ENCODE peak calls at places on chromosomes 11 and 22, in four cellular contexts. One of them, this sample, is unnamed.

GRCh38 chr11:128061321-128061871 is 526.0 kb downstream of the ETS1 start:
- DNase-seq in fibroblast of mammary gland: peak
- DNase-seq in body of pancreas: no peak
- DNase-seq in uterus: no peak
- DNase-seq in this sample: no peak

GRCh38 chr11:34104680-34105078 is 750 bp upstream of the NAT10 start:
- DNase-seq in fibroblast of mammary gland: no peak
- DNase-seq in body of pancreas: no peak
- DNase-seq in uterus: no peak
- DNase-seq in this sample: no peak

GRCh38 chr11:9139628-9140357 is 48.4 kb upstream of the SCUBE2 start:
- DNase-seq in fibroblast of mammary gland: no peak
- DNase-seq in body of pancreas: peak
- DNase-seq in uterus: no peak
- DNase-seq in this sample: no peak

GRCh38 chr11:115653926-115654325 is 149.7 kb upstream of the CADM1 start:
- DNase-seq in fibroblast of mammary gland: no peak
- DNase-seq in body of pancreas: no peak
- DNase-seq in uterus: no peak
- DNase-seq in this sample: no peak

GRCh38 chr11:2779981-2780849 is 80.4 kb upstream of the KCNQ1OT1 start:
- DNase-seq in fibroblast of mammary gland: no peak
- DNase-seq in body of pancreas: peak
- DNase-seq in uterus: peak
- DNase-seq in this sample: no peak

GRCh38 chr11:119368121-119369034 is 13.1 kb downstream of the USP2 start:
- DNase-seq in fibroblast of mammary gland: peak
- DNase-seq in body of pancreas: peak
- DNase-seq in uterus: peak
- DNase-seq in this sample: peak

GRCh38 chr11:61297741-61298140 is 2.6 kb upstream of the VWCE start:
- DNase-seq in fibroblast of mammary gland: peak
- DNase-seq in body of pancreas: peak
- DNase-seq in uterus: peak
- DNase-seq in this sample: no peak

GRCh38 chr11:111531687-111532364 is 8.7 kb upstream of the LAYN start:
- DNase-seq in fibroblast of mammary gland: peak
- DNase-seq in body of pancreas: no peak
- DNase-seq in uterus: no peak
- DNase-seq in this sample: peak

GRCh38 chr22:40487663-40488249 is 117.4 kb downstream of the SGSM3 start:
- DNase-seq in fibroblast of mammary gland: peak
- DNase-seq in body of pancreas: no peak
- DNase-seq in uterus: no peak
- DNase-seq in this sample: peak

GRCh38 chr11:94825111-94825880 is 57.1 kb downstream of the AMOTL1 start:
- DNase-seq in fibroblast of mammary gland: no peak
- DNase-seq in body of pancreas: no peak
- DNase-seq in uterus: no peak
- DNase-seq in this sample: no peak

GRCh38 chr22:38163844-38164577 is 17.6 kb downstream of the PLA2G6 start:
- DNase-seq in fibroblast of mammary gland: no peak
- DNase-seq in body of pancreas: no peak
- DNase-seq in uterus: no peak
- DNase-seq in this sample: no peak

GRCh38 chr22:41448189-41448808 is 1.7 kb upstream of the TOB2 start:
- DNase-seq in fibroblast of mammary gland: peak
- DNase-seq in body of pancreas: peak
- DNase-seq in uterus: peak
- DNase-seq in this sample: peak

GRCh38 chr11:16987205-16987568 is 27.0 kb downstream of the PLEKHA7 start:
- DNase-seq in fibroblast of mammary gland: no peak
- DNase-seq in body of pancreas: peak
- DNase-seq in uterus: no peak
- DNase-seq in this sample: no peak

GRCh38 chr11:55826919-55827318 is at the start of gene OR5L2:
- DNase-seq in fibroblast of mammary gland: no peak
- DNase-seq in body of pancreas: no peak
- DNase-seq in uterus: no peak
- DNase-seq in this sample: no peak

GRCh38 chr11:112085822-112086421 is 634 bp downstream of the TIMM8B start:
- DNase-seq in fibroblast of mammary gland: peak
- DNase-seq in body of pancreas: peak
- DNase-seq in uterus: no peak
- DNase-seq in this sample: peak

GRCh38 chr11:43953521-43953920 is 11.1 kb downstream of the C11orf96 start:
- DNase-seq in fibroblast of mammary gland: no peak
- DNase-seq in body of pancreas: no peak
- DNase-seq in uterus: no peak
- DNase-seq in this sample: no peak

GRCh38 chr11:107996025-107996776 is 12.5 kb upstream of the CUL5 start:
- DNase-seq in fibroblast of mammary gland: no peak
- DNase-seq in body of pancreas: peak
- DNase-seq in uterus: no peak
- DNase-seq in this sample: no peak

GRCh38 chr11:72954860-72955259 is 140.6 kb downstream of the ATG16L2 start:
- DNase-seq in fibroblast of mammary gland: no peak
- DNase-seq in body of pancreas: no peak
- DNase-seq in uterus: no peak
- DNase-seq in this sample: no peak

GRCh38 chr11:92867913-92868619 is 101.4 kb upstream of the MTNR1B start:
- DNase-seq in fibroblast of mammary gland: no peak
- DNase-seq in body of pancreas: no peak
- DNase-seq in uterus: no peak
- DNase-seq in this sample: no peak
- TF ChIP-seq CTCF in fibroblast of mammary gland: no peak
- TF ChIP-seq CTCF in body of pancreas: no peak
- TF ChIP-seq CTCF in uterus: no peak
- TF ChIP-seq CTCF in this sample: no peak

GRCh38 chr11:844693-845644 is 2.3 kb downstream of the TSPAN4 start:
- DNase-seq in fibroblast of mammary gland: peak
- DNase-seq in body of pancreas: peak
- DNase-seq in uterus: peak
- DNase-seq in this sample: peak

GRCh38 chr11:842370-843002 is at the start of the genes POLR2L and TSPAN4:
- DNase-seq in fibroblast of mammary gland: peak
- DNase-seq in body of pancreas: peak
- DNase-seq in uterus: peak
- DNase-seq in this sample: peak

GRCh38 chr11:845872-846271 is 3.2 kb downstream of the TSPAN4 start:
- DNase-seq in fibroblast of mammary gland: no peak
- DNase-seq in body of pancreas: no peak
- DNase-seq in uterus: no peak
- DNase-seq in this sample: no peak

GRCh38 chr11:843086-843704 is 543 bp downstream of the TSPAN4 start:
- DNase-seq in fibroblast of mammary gland: no peak
- DNase-seq in body of pancreas: no peak
- DNase-seq in uterus: peak
- DNase-seq in this sample: no peak

DNA sequence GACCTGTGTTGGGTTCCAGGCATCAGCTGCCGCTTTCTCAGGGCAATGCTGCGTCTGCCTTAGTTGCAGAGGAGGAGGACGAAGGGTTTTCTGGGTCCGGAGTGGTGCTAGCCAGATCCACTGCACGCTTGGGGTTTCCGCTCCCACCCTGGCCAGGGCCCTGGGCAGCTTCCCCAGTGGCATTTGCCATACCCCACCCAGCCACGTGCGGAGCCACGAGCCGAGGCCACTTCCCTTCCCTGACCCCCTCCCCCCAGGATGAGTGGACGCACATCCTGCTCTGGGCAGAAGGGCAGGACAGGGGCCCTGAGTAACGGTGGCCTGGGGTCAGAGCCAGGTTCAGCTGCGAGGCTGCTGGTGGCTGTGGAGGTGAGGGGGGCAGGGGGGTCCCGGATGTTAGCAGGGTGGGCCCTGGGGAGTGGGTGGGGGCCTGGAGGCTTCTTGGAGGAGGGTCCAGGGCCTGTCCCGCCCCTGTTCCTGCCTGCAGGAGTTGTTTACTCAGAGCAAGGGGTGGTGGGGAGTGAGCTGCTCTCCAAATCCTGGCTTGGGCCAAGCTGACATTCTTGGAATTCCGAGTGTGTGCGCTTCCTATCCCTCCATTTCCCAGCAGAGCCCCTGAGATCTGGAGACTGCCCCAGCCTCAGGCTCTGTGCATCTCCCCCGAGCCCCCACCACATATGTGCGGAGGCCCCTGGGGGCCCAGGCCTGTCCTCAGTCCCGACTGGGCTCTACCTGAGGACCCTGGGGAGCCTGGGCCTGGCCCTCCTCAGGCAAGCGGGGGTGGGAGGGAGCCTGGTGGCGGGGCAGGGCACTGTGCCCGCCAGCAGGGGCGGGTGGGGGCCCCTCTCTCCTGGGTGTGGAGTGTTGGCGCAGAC is 1.4 kb downstream of the TSPAN4 start:
- DNase-seq in fibroblast of mammary gland: peak
- DNase-seq in body of pancreas: peak
- DNase-seq in uterus: peak
- DNase-seq in this sample: peak
- TF ChIP-seq CTCF in fibroblast of mammary gland: no peak
- TF ChIP-seq CTCF in body of pancreas: no peak
- TF ChIP-seq CTCF in uterus: no peak
- TF ChIP-seq CTCF in this sample: no peak

GRCh38 chr22:29658171-29658570 is 54.7 kb downstream of the NF2 start:
- DNase-seq in fibroblast of mammary gland: no peak
- DNase-seq in body of pancreas: no peak
- DNase-seq in uterus: no peak
- DNase-seq in this sample: no peak
- TF ChIP-seq CTCF in fibroblast of mammary gland: no peak
- TF ChIP-seq CTCF in body of pancreas: no peak
- TF ChIP-seq CTCF in uterus: no peak
- TF ChIP-seq CTCF in this sample: no peak

GRCh38 chr11:11701070-11701469 is 79.3 kb upstream of the GALNT18 start:
- DNase-seq in fibroblast of mammary gland: peak
- DNase-seq in body of pancreas: no peak
- DNase-seq in uterus: no peak
- DNase-seq in this sample: no peak
- TF ChIP-seq CTCF in fibroblast of mammary gland: peak
- TF ChIP-seq CTCF in body of pancreas: no peak
- TF ChIP-seq CTCF in uterus: no peak
- TF ChIP-seq CTCF in this sample: no peak

DNA sequence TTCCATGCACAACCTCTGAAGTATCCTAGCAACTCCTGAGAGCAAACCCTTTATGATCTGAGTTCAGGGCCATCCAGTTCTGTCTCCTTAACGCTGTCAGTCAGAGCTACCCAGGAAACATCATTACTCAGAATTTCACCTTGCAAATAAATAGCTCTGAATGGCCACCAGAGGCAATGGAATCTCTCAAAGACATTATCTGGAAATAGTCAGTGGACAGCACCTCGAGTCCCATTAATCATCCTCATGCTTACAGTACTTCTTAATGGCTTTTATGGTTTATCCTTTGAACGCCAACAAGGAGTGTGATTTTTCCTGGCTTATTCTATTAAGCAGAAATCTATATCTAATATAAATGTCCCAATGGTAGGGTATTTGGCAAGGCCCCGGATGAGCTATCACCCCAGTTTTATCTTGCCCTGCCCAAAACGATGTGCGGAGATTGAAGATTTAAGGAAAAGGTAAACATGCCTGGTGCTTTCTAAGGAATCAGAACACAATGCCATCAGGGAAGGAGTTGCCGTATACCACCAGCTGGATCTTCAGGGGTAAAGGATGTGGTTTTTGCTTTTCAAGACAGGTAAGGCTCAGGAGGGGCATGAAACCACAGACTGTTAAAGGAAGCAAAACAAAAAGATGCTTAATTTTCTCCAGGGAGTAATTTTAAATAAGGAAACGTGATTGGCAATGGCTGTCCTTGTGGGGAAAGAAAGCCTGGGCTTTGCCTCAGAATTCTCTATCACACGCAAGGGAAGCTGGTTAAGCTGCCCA is 655.8 kb downstream of the OPCML start:
- DNase-seq in fibroblast of mammary gland: no peak
- DNase-seq in body of pancreas: no peak
- DNase-seq in uterus: no peak
- DNase-seq in this sample: no peak
- TF ChIP-seq CTCF in fibroblast of mammary gland: no peak
- TF ChIP-seq CTCF in body of pancreas: no peak
- TF ChIP-seq CTCF in uterus: no peak
- TF ChIP-seq CTCF in this sample: no peak

GRCh38 chr22:37155971-37156370 is 6.3 kb upstream of the IL2RB start:
- DNase-seq in fibroblast of mammary gland: no peak
- DNase-seq in body of pancreas: no peak
- DNase-seq in uterus: no peak
- DNase-seq in this sample: no peak
- TF ChIP-seq CTCF in fibroblast of mammary gland: no peak
- TF ChIP-seq CTCF in body of pancreas: no peak
- TF ChIP-seq CTCF in uterus: no peak
- TF ChIP-seq CTCF in this sample: no peak

GRCh38 chr11:6618117-6619020 is 853 bp downstream of the TPP1 start:
- DNase-seq in fibroblast of mammary gland: peak
- DNase-seq in body of pancreas: no peak
- DNase-seq in uterus: peak
- DNase-seq in this sample: peak
- TF ChIP-seq CTCF in fibroblast of mammary gland: no peak
- TF ChIP-seq CTCF in body of pancreas: no peak
- TF ChIP-seq CTCF in uterus: peak
- TF ChIP-seq CTCF in this sample: no peak

DNA sequence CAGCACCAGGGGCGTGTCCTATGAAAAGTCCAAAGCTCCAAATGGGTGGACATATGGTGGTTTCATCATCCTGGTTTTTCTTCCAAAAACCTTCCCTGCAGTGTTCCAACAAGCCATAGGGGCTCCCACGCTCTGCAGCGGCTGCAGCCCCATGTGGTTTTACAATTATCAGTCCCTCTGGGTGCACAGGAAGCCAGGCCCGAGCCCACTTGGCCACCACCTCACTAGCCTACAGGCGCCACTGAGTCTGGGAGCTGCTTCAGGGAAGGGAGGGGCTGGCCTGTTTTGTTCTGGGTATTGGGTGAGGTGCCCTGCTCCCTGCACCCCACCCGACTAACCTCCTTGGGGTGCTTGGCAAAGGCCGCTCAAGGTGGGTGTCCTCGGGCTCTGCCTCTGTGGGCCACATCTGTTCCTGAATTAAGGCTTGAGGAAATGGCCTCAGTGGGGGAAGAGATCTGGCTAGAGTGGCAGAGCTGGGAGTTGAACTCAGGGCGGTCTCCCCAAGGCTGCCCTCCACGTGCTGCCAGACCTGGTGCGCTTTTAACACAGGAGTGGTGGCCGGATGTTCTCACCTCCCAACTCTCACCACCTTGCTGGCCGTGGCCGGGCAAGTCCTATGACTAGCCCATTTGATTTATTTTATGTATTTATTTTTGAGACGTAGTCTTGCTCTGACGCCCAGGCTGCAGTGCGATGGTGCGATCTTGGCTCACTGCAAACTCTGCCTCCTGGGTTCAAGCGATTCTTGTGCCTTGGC is 5.3 kb upstream of the CDC42BPG start:
- DNase-seq in fibroblast of mammary gland: peak
- DNase-seq in body of pancreas: no peak
- DNase-seq in uterus: no peak
- DNase-seq in this sample: no peak
- TF ChIP-seq CTCF in fibroblast of mammary gland: no peak
- TF ChIP-seq CTCF in body of pancreas: no peak
- TF ChIP-seq CTCF in uterus: no peak
- TF ChIP-seq CTCF in this sample: no peak

This sample was measured in A673.